ENCODE peak calls at places on chromosomes 12 and 14, in ten cellular contexts. H, M, K, A, F, P, W, O, Y and D are unnamed samples.

GRCh38 chr14:50542941-50543418 is 10.6 kb upstream of the MAP4K5 start:
- DNase-seq in H (peak), M (peak), K (peak), A (peak), F (no peak), P (no peak), W (peak), O (peak), Y (no peak), D (no peak)

GRCh38 chr14:38910092-38910491 is 192.9 kb downstream of the SEC23A start:
- DNase-seq in H (no peak), M (no peak), K (no peak), A (no peak), F (no peak), P (no peak), W (no peak), O (no peak), Y (no peak), D (no peak)

GRCh38 chr14:33026850-33027420 is 88.3 kb downstream of the NPAS3 start:
- DNase-seq in H (no peak), M (no peak), K (peak), A (no peak), F (no peak), P (no peak), W (no peak), O (no peak), Y (no peak), D (no peak)

GRCh38 chr12:13171921-13172859 is 24.3 kb upstream of the EMP1 start:
- DNase-seq in H (no peak), M (no peak), K (no peak), A (peak), F (no peak), P (no peak), W (peak), O (no peak), Y (peak), D (no peak)

GRCh38 chr12:1329784-1330474 is 264.5 kb downstream of the FBXL14 start:
- DNase-seq in H (no peak), M (no peak), K (no peak), A (no peak), F (no peak), P (no peak), W (no peak), O (no peak), Y (no peak), D (no peak)

GRCh38 chr14:24179961-24180726 is 8.3 kb downstream of the REC8 start:
- DNase-seq in H (no peak), M (no peak), K (peak), A (no peak), F (no peak), P (no peak), W (peak), O (no peak), Y (no peak), D (no peak)

GRCh38 chr12:17875230-17875629 is 214.8 kb downstream of the RERGL start:
- DNase-seq in H (no peak), M (no peak), K (no peak), A (no peak), F (no peak), P (no peak), W (no peak), O (no peak), Y (no peak), D (no peak)

GRCh38 chr12:65810036-65810435 is 14.2 kb upstream of the HMGA2 start:
- DNase-seq in H (no peak), M (no peak), K (no peak), A (no peak), F (no peak), P (no peak), W (no peak), O (no peak), Y (no peak), D (no peak)

GRCh38 chr14:71659165-71659564 is 273.1 kb upstream of the RGS6 start:
- DNase-seq in H (no peak), M (no peak), K (peak), A (no peak), F (peak), P (no peak), W (no peak), O (no peak), Y (no peak), D (no peak)

GRCh38 chr12:84986586-84986985 is 49.5 kb downstream of the TSPAN19 start:
- DNase-seq in H (no peak), M (no peak), K (no peak), A (no peak), F (no peak), P (no peak), W (no peak), O (no peak), Y (no peak), D (no peak)

GRCh38 chr14:104383088-104383805 is 196.3 kb upstream of the C14orf180 start:
- DNase-seq in H (no peak), M (no peak), K (no peak), A (peak), F (no peak), P (no peak), W (no peak), O (no peak), Y (no peak), D (no peak)

GRCh38 chr12:96237465-96238077 is 43.4 kb downstream of the ELK3 start:
- DNase-seq in H (peak), M (peak), K (peak), A (peak), F (peak), P (peak), W (peak), O (peak), Y (peak), D (no peak)

GRCh38 chr14:52124791-52125661 is 56.2 kb upstream of the NID2 start:
- DNase-seq in H (no peak), M (no peak), K (peak), A (no peak), F (peak), P (no peak), W (no peak), O (no peak), Y (no peak), D (no peak)

GRCh38 chr14:22450266-22450665 is 138.8 kb downstream of the DAD1 start:
- DNase-seq in H (no peak), M (no peak), K (no peak), A (no peak), F (no peak), P (no peak), W (peak), O (no peak), Y (no peak), D (no peak)

GRCh38 chr12:27180862-27181261 is 63.2 kb upstream of the STK38L start:
- DNase-seq in H (no peak), M (no peak), K (no peak), A (no peak), F (no peak), P (no peak), W (no peak), O (no peak), Y (no peak), D (no peak)

GRCh38 chr12:67681145-67681778 is 32.7 kb downstream of the DYRK2 start:
- DNase-seq in H (no peak), M (no peak), K (peak), A (peak), F (peak), P (no peak), W (no peak), O (no peak), Y (peak), D (no peak)

GRCh38 chr12:95207407-95207806 is 9.9 kb downstream of the FGD6 start:
- DNase-seq in H (no peak), M (no peak), K (no peak), A (no peak), F (no peak), P (no peak), W (no peak), O (no peak), Y (no peak), D (no peak)

GRCh38 chr12:106760184-106760531 is 14.3 kb upstream of the RIC8B start:
- DNase-seq in H (peak), M (no peak), K (peak), A (no peak), F (no peak), P (no peak), W (no peak), O (peak), Y (no peak), D (peak)

GRCh38 chr12:111298583-111299436 is 70.1 kb downstream of the PHETA1 start:
- DNase-seq in H (peak), M (peak), K (peak), A (peak), F (no peak), P (peak), W (peak), O (peak), Y (peak), D (peak)

GRCh38 chr12:45369065-45369464 is 153.2 kb downstream of the ANO6 start:
- DNase-seq in H (no peak), M (no peak), K (peak), A (no peak), F (no peak), P (no peak), W (no peak), O (no peak), Y (no peak), D (no peak)